ENCODE peak calls at places on chromosomes 3 and 15, in nine cellular contexts. One of them, this sample, is unnamed. For H3K27me3, the result is how much of the 10 kb centered on the place peaks cover.

GRCh38 chr15:53203454-53203853 is 413.3 kb upstream of the ONECUT1 start:
- DNase-seq in upper lobe of left lung: no peak
- DNase-seq in HCT116: no peak
- DNase-seq in K562: no peak
- DNase-seq in suprapubic skin: no peak
- DNase-seq in HepG2: no peak
- DNase-seq in stomach: peak
- DNase-seq in endothelial cell of umbilical vein: no peak
- DNase-seq in transverse colon: no peak
- DNase-seq in this sample: no peak

GRCh38 chr3:128188326-128188725 is 35.0 kb downstream of the EEFSEC start:
- DNase-seq in upper lobe of left lung: no peak
- DNase-seq in HCT116: no peak
- DNase-seq in K562: no peak
- DNase-seq in suprapubic skin: peak
- DNase-seq in HepG2: peak
- DNase-seq in stomach: no peak
- DNase-seq in endothelial cell of umbilical vein: no peak
- DNase-seq in transverse colon: no peak
- DNase-seq in this sample: no peak

GRCh38 chr3:13040381-13041074 is 32.7 kb downstream of the IQSEC1 start:
- DNase-seq in upper lobe of left lung: peak
- DNase-seq in HCT116: no peak
- DNase-seq in K562: peak
- DNase-seq in suprapubic skin: no peak
- DNase-seq in HepG2: no peak
- DNase-seq in stomach: no peak
- DNase-seq in endothelial cell of umbilical vein: no peak
- DNase-seq in transverse colon: peak
- DNase-seq in this sample: no peak

GRCh38 chr15:36370735-36371115 is 208.7 kb upstream of the CDIN1 start:
- DNase-seq in upper lobe of left lung: no peak
- DNase-seq in HCT116: peak
- DNase-seq in K562: no peak
- DNase-seq in suprapubic skin: no peak
- DNase-seq in HepG2: peak
- DNase-seq in stomach: no peak
- DNase-seq in endothelial cell of umbilical vein: peak
- DNase-seq in transverse colon: no peak
- DNase-seq in this sample: no peak

GRCh38 chr3:52891615-52892081 is 5.7 kb downstream of the STIMATE start:
- DNase-seq in upper lobe of left lung: peak
- DNase-seq in HCT116: no peak
- DNase-seq in K562: no peak
- DNase-seq in suprapubic skin: no peak
- DNase-seq in HepG2: peak
- DNase-seq in stomach: no peak
- DNase-seq in endothelial cell of umbilical vein: no peak
- DNase-seq in transverse colon: no peak
- DNase-seq in this sample: no peak

GRCh38 chr15:87874896-87875661 is 381.5 kb downstream of the NTRK3 start:
- DNase-seq in upper lobe of left lung: no peak
- DNase-seq in HCT116: no peak
- DNase-seq in K562: no peak
- DNase-seq in suprapubic skin: no peak
- DNase-seq in HepG2: no peak
- DNase-seq in stomach: no peak
- DNase-seq in endothelial cell of umbilical vein: no peak
- DNase-seq in transverse colon: no peak
- DNase-seq in this sample: no peak

GRCh38 chr15:49145651-49146609 is 9.5 kb downstream of the COPS2 start:
- DNase-seq in upper lobe of left lung: peak
- DNase-seq in HCT116: peak
- DNase-seq in K562: peak
- DNase-seq in suprapubic skin: no peak
- DNase-seq in HepG2: peak
- DNase-seq in stomach: no peak
- DNase-seq in endothelial cell of umbilical vein: peak
- DNase-seq in transverse colon: no peak
- DNase-seq in this sample: no peak

GRCh38 chr3:113148307-113148703 is 63.1 kb upstream of the BOC start:
- DNase-seq in upper lobe of left lung: no peak
- DNase-seq in HCT116: no peak
- DNase-seq in K562: no peak
- DNase-seq in suprapubic skin: peak
- DNase-seq in HepG2: no peak
- DNase-seq in stomach: no peak
- DNase-seq in endothelial cell of umbilical vein: no peak
- DNase-seq in transverse colon: peak
- DNase-seq in this sample: no peak

GRCh38 chr3:48155122-48155521 is 33.1 kb downstream of the CDC25A start:
- DNase-seq in upper lobe of left lung: peak
- DNase-seq in HCT116: peak
- DNase-seq in K562: no peak
- DNase-seq in suprapubic skin: no peak
- DNase-seq in HepG2: no peak
- DNase-seq in stomach: no peak
- DNase-seq in endothelial cell of umbilical vein: peak
- DNase-seq in transverse colon: no peak
- DNase-seq in this sample: no peak

GRCh38 chr3:156657440-156657839 is 16.9 kb upstream of the TIPARP start:
- DNase-seq in upper lobe of left lung: no peak
- DNase-seq in HCT116: no peak
- DNase-seq in K562: no peak
- DNase-seq in suprapubic skin: no peak
- DNase-seq in HepG2: no peak
- DNase-seq in stomach: no peak
- DNase-seq in endothelial cell of umbilical vein: no peak
- DNase-seq in transverse colon: no peak
- DNase-seq in this sample: no peak

GRCh38 chr3:185792955-185793354 is 31.9 kb downstream of the IGF2BP2 start:
- DNase-seq in upper lobe of left lung: no peak
- DNase-seq in HCT116: no peak
- DNase-seq in K562: no peak
- DNase-seq in suprapubic skin: no peak
- DNase-seq in HepG2: no peak
- DNase-seq in stomach: no peak
- DNase-seq in endothelial cell of umbilical vein: no peak
- DNase-seq in transverse colon: no peak
- DNase-seq in this sample: no peak

GRCh38 chr15:61820212-61820611 is 240.0 kb downstream of the VPS13C start:
- DNase-seq in upper lobe of left lung: no peak
- DNase-seq in HCT116: no peak
- DNase-seq in K562: no peak
- DNase-seq in suprapubic skin: no peak
- DNase-seq in HepG2: no peak
- DNase-seq in stomach: no peak
- DNase-seq in endothelial cell of umbilical vein: no peak
- DNase-seq in transverse colon: no peak
- DNase-seq in this sample: peak

GRCh38 chr3:168071535-168071934 is 24.2 kb downstream of the GOLIM4 start:
- DNase-seq in upper lobe of left lung: no peak
- DNase-seq in HCT116: peak
- DNase-seq in K562: no peak
- DNase-seq in suprapubic skin: no peak
- DNase-seq in HepG2: no peak
- DNase-seq in stomach: no peak
- DNase-seq in endothelial cell of umbilical vein: no peak
- DNase-seq in transverse colon: no peak
- DNase-seq in this sample: no peak

DNA sequence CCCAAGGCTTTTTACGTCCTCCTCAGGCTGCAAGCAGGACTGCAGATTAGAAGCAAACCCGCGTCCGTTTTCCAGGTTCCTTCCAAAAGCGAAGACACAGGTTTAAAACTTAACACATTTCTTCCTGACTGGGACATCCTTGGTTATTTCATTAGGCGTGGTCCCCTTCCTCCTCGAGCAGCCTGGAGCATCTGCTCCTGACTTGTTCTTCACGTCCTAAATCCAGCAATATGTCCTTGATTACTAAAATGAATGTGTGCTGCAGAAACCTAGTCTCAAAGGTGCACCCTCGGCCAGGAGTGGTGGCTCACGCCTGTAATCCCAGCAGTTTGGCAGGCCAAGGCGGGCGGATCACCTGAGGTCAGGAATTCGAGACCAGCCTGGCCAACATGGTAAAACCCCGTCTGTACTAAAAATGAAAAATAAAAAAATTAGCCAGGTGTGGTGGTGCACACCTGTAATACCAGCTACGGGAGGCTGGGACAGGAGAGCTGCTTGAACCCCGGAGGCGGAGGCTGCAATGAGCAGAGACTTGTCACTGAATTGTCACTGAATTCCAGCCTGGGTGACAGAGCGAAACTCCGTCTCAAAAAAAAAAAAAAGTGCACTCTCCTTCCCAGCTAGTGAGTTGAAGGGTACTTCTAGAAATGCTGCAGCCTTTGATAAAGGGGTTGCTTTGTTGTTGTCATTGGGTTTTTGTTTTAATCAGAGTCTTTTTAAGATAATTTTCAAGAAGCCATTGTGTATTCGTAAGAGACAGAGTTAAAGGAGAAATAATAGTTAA is 853 bp upstream of the LRIG1 start:
- DNase-seq in upper lobe of left lung: no peak
- DNase-seq in HCT116: no peak
- DNase-seq in K562: no peak
- DNase-seq in suprapubic skin: no peak
- DNase-seq in HepG2: no peak
- DNase-seq in stomach: no peak
- DNase-seq in endothelial cell of umbilical vein: no peak
- DNase-seq in transverse colon: no peak
- DNase-seq in this sample: no peak
- H3K27me3 ChIP-seq in upper lobe of left lung: under half
- H3K27me3 ChIP-seq in HCT116: under half
- H3K27me3 ChIP-seq in K562: under half
- H3K27me3 ChIP-seq in suprapubic skin: under half
- H3K27me3 ChIP-seq in HepG2: under half
- H3K27me3 ChIP-seq in stomach: under half
- H3K27me3 ChIP-seq in endothelial cell of umbilical vein: under half
- H3K27me3 ChIP-seq in transverse colon: under half
- H3K27me3 ChIP-seq in this sample: under half

GRCh38 chr15:81296673-81297072 is 27.3 kb downstream of the STARD5 start:
- DNase-seq in upper lobe of left lung: peak
- DNase-seq in HCT116: no peak
- DNase-seq in K562: no peak
- DNase-seq in suprapubic skin: no peak
- DNase-seq in HepG2: no peak
- DNase-seq in stomach: peak
- DNase-seq in endothelial cell of umbilical vein: peak
- DNase-seq in transverse colon: peak
- DNase-seq in this sample: no peak
- TF ChIP-seq POLR2AphosphoS5 in upper lobe of left lung: peak
- TF ChIP-seq POLR2AphosphoS5 in HCT116: no peak
- TF ChIP-seq POLR2AphosphoS5 in K562: no peak
- TF ChIP-seq POLR2AphosphoS5 in suprapubic skin: no peak
- TF ChIP-seq POLR2AphosphoS5 in HepG2: no peak
- TF ChIP-seq POLR2AphosphoS5 in stomach: peak
- TF ChIP-seq POLR2AphosphoS5 in endothelial cell of umbilical vein: no peak
- TF ChIP-seq POLR2AphosphoS5 in transverse colon: peak
- TF ChIP-seq POLR2AphosphoS5 in this sample: peak

GRCh38 chr3:16377847-16378302 is 112.9 kb downstream of the OXNAD1 start:
- DNase-seq in upper lobe of left lung: no peak
- DNase-seq in HCT116: no peak
- DNase-seq in K562: peak
- DNase-seq in suprapubic skin: no peak
- DNase-seq in HepG2: no peak
- DNase-seq in stomach: no peak
- DNase-seq in endothelial cell of umbilical vein: no peak
- DNase-seq in transverse colon: no peak
- DNase-seq in this sample: no peak

GRCh38 chr3:16380421-16380820 is 115.4 kb downstream of the OXNAD1 start:
- DNase-seq in upper lobe of left lung: no peak
- DNase-seq in HCT116: no peak
- DNase-seq in K562: no peak
- DNase-seq in suprapubic skin: no peak
- DNase-seq in HepG2: no peak
- DNase-seq in stomach: no peak
- DNase-seq in endothelial cell of umbilical vein: no peak
- DNase-seq in transverse colon: no peak
- DNase-seq in this sample: no peak

GRCh38 chr3:16379838-16380237 is 114.8 kb downstream of the OXNAD1 start:
- DNase-seq in upper lobe of left lung: no peak
- DNase-seq in HCT116: no peak
- DNase-seq in K562: no peak
- DNase-seq in suprapubic skin: no peak
- DNase-seq in HepG2: no peak
- DNase-seq in stomach: no peak
- DNase-seq in endothelial cell of umbilical vein: no peak
- DNase-seq in transverse colon: no peak
- DNase-seq in this sample: no peak

GRCh38 chr3:16378415-16378814 is 113.4 kb downstream of the OXNAD1 start:
- DNase-seq in upper lobe of left lung: no peak
- DNase-seq in HCT116: no peak
- DNase-seq in K562: no peak
- DNase-seq in suprapubic skin: no peak
- DNase-seq in HepG2: no peak
- DNase-seq in stomach: no peak
- DNase-seq in endothelial cell of umbilical vein: no peak
- DNase-seq in transverse colon: no peak
- DNase-seq in this sample: no peak

GRCh38 chr3:16378920-16379319 is 113.9 kb downstream of the OXNAD1 start:
- DNase-seq in upper lobe of left lung: no peak
- DNase-seq in HCT116: no peak
- DNase-seq in K562: no peak
- DNase-seq in suprapubic skin: no peak
- DNase-seq in HepG2: no peak
- DNase-seq in stomach: no peak
- DNase-seq in endothelial cell of umbilical vein: no peak
- DNase-seq in transverse colon: no peak
- DNase-seq in this sample: no peak
- TF ChIP-seq POLR2A in upper lobe of left lung: no peak
- TF ChIP-seq POLR2A in HCT116: no peak
- TF ChIP-seq POLR2A in K562: no peak
- TF ChIP-seq POLR2A in suprapubic skin: no peak
- TF ChIP-seq POLR2A in HepG2: no peak
- TF ChIP-seq POLR2A in stomach: no peak
- TF ChIP-seq POLR2A in endothelial cell of umbilical vein: no peak
- TF ChIP-seq POLR2A in transverse colon: no peak
- TF ChIP-seq POLR2A in this sample: no peak

DNA sequence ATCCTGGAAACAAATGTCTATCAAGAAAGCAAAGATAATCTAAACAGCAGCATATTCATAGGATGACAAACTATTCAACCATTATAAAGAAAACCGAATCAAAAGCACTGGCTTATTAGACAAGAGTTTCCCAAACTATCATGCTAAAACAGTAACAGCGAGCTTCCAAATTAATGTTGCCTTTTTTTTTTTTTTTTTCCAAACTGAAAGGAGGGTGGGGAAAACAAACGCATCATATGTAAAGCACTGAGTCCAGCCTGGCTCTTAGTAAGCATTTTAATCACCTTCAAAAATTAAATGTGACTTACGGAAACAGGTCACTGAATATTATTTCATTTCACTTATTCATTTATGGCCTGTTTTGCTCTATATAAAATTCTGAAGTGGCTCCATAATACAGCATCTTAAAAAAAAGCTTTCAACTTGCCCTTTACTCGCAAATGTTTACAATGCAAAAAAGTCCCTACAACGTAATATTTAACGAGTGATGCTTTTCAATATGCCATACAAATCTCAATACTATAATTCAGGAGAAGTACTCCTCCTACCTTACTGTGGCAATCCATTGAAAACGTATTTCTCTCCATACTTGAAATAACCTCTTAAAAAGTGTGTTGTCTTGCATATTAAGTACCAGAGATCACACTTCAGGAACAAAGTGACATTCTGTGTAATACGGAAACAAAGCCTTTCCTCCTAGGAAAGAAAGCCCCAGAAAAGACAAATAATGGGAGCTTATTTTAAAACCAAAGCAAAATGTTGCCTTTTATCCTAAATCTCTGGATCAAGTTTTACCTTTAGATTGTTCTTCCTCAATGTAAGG is 2.1 kb downstream of the TJP1 start:
- DNase-seq in upper lobe of left lung: no peak
- DNase-seq in HCT116: no peak
- DNase-seq in K562: no peak
- DNase-seq in suprapubic skin: no peak
- DNase-seq in HepG2: no peak
- DNase-seq in stomach: no peak
- DNase-seq in endothelial cell of umbilical vein: peak
- DNase-seq in transverse colon: no peak
- DNase-seq in this sample: no peak
- H3K27me3 ChIP-seq in upper lobe of left lung: under half
- H3K27me3 ChIP-seq in HCT116: under half
- H3K27me3 ChIP-seq in K562: under half
- H3K27me3 ChIP-seq in suprapubic skin: under half
- H3K27me3 ChIP-seq in HepG2: under half
- H3K27me3 ChIP-seq in stomach: under half
- H3K27me3 ChIP-seq in endothelial cell of umbilical vein: under half
- H3K27me3 ChIP-seq in transverse colon: under half
- H3K27me3 ChIP-seq in this sample: under half

This sample was measured in esophagus muscularis mucosa.